ENCODE peak calls at places on chromosomes 5 and 9, in four cellular contexts. One of them, this sample, is unnamed.

GRCh38 chr5:132947661-132948060 is 15.8 kb downstream of the AFF4 start:
- DNase-seq in aorta: no peak
- DNase-seq in adipocyte: peak; percentile 43
- DNase-seq in colonic mucosa: no peak
- DNase-seq in this sample: no peak

GRCh38 chr9:100838857-100839256 is 189.7 kb upstream of the PLPPR1 start:
- DNase-seq in colonic mucosa: no peak
- DNase-seq in adipocyte: no peak
- DNase-seq in aorta: no peak
- DNase-seq in this sample: no peak

GRCh38 chr9:135950135-135950682 is 11.0 kb downstream of the UBAC1 start:
- DNase-seq in aorta: no peak
- DNase-seq in colonic mucosa: no peak
- DNase-seq in adipocyte: no peak
- DNase-seq in this sample: no peak

GRCh38 chr5:135140805-135141204 is 106.8 kb upstream of the PITX1 start:
- DNase-seq in adipocyte: peak; percentile 84
- DNase-seq in aorta: peak; percentile 79
- DNase-seq in colonic mucosa: peak; percentile 41
- DNase-seq in this sample: no peak

GRCh38 chr9:16337322-16338029 is 533.0 kb downstream of the BNC2 start:
- DNase-seq in aorta: no peak
- DNase-seq in colonic mucosa: no peak
- DNase-seq in adipocyte: peak; percentile 66
- DNase-seq in this sample: no peak

GRCh38 chr5:76689321-76690026 is 26.5 kb upstream of the F2R start:
- DNase-seq in aorta: no peak
- DNase-seq in colonic mucosa: no peak
- DNase-seq in adipocyte: peak; percentile 87
- DNase-seq in this sample: no peak

GRCh38 chr5:131382407-131383395 is 118.8 kb downstream of the CDC42SE2 start:
- DNase-seq in adipocyte: no peak
- DNase-seq in aorta: no peak
- DNase-seq in colonic mucosa: peak; percentile 40
- DNase-seq in this sample: no peak

GRCh38 chr9:133818444-133818843 is 80.3 kb upstream of the SARDH start:
- DNase-seq in colonic mucosa: no peak
- DNase-seq in aorta: no peak
- DNase-seq in adipocyte: no peak
- DNase-seq in this sample: no peak

GRCh38 chr9:93517331-93517730 is 59.1 kb upstream of the PHF2 start:
- DNase-seq in colonic mucosa: no peak
- DNase-seq in adipocyte: no peak
- DNase-seq in aorta: no peak
- DNase-seq in this sample: no peak

GRCh38 chr5:157387683-157388093 is 72.3 kb upstream of the NIPAL4 start:
- DNase-seq in colonic mucosa: no peak
- DNase-seq in aorta: peak; percentile 64
- DNase-seq in adipocyte: peak; percentile 91
- DNase-seq in this sample: no peak

GRCh38 chr9:86854898-86855523 is 92.3 kb downstream of the GAS1 start:
- DNase-seq in aorta: no peak
- DNase-seq in adipocyte: peak; percentile 85
- DNase-seq in colonic mucosa: no peak
- DNase-seq in this sample: peak; percentile 72

GRCh38 chr9:684950-685340 is 156.6 kb upstream of the DMRT1 start:
- DNase-seq in adipocyte: peak; percentile 88
- DNase-seq in colonic mucosa: no peak
- DNase-seq in aorta: no peak
- DNase-seq in this sample: no peak

GRCh38 chr5:39775458-39776365 is 350.9 kb upstream of the DAB2 start:
- DNase-seq in colonic mucosa: no peak
- DNase-seq in aorta: no peak
- DNase-seq in adipocyte: peak; percentile 89
- DNase-seq in this sample: no peak

GRCh38 chr5:155050384-155051019 is 36.9 kb downstream of the KIF4B start:
- DNase-seq in aorta: no peak
- DNase-seq in colonic mucosa: no peak
- DNase-seq in adipocyte: no peak
- DNase-seq in this sample: no peak

GRCh38 chr5:666816-667498 is 26.2 kb downstream of the TPPP start:
- DNase-seq in aorta: no peak
- DNase-seq in colonic mucosa: no peak
- DNase-seq in adipocyte: no peak
- DNase-seq in this sample: no peak

GRCh38 chr5:39175273-39175955 is 43.9 kb downstream of the FYB1 start:
- DNase-seq in aorta: no peak
- DNase-seq in colonic mucosa: no peak
- DNase-seq in adipocyte: no peak
- DNase-seq in this sample: no peak

GRCh38 chr9:36037580-36038169 is 962 bp downstream of the RECK start:
- DNase-seq in colonic mucosa: no peak
- DNase-seq in adipocyte: no peak
- DNase-seq in aorta: no peak
- DNase-seq in this sample: no peak

GRCh38 chr9:13810510-13810909 is 503.4 kb downstream of the NFIB start:
- DNase-seq in colonic mucosa: no peak
- DNase-seq in adipocyte: peak; percentile 30
- DNase-seq in aorta: no peak
- DNase-seq in this sample: no peak

GRCh38 chr9:95003694-95004451 is 277.4 kb downstream of the AOPEP start:
- DNase-seq in colonic mucosa: peak; percentile 71
- DNase-seq in aorta: peak; percentile 78
- DNase-seq in adipocyte: peak; percentile 81
- DNase-seq in this sample: peak; percentile 70

GRCh38 chr9:110802416-110803035 is 133.9 kb downstream of the MUSK start:
- DNase-seq in adipocyte: peak; percentile 88
- DNase-seq in colonic mucosa: no peak
- DNase-seq in aorta: no peak
- DNase-seq in this sample: no peak

GRCh38 chr9:98873535-98874432 is 66.3 kb downstream of the GALNT12 start:
- DNase-seq in colonic mucosa: no peak
- DNase-seq in aorta: peak; percentile 85
- DNase-seq in adipocyte: peak; percentile 62
- DNase-seq in this sample: no peak

GRCh38 chr5:131491749-131492148 is 143.3 kb downstream of the RAPGEF6 start:
- DNase-seq in aorta: no peak
- DNase-seq in adipocyte: peak; percentile 66
- DNase-seq in colonic mucosa: no peak
- DNase-seq in this sample: no peak

GRCh38 chr9:89482056-89482784 is 15.7 kb downstream of the SEMA4D start:
- DNase-seq in aorta: no peak
- DNase-seq in adipocyte: no peak
- DNase-seq in colonic mucosa: no peak
- DNase-seq in this sample: no peak

GRCh38 chr5:74104469-74104868 is 478.5 kb downstream of the ARHGEF28 start:
- DNase-seq in colonic mucosa: no peak
- DNase-seq in aorta: no peak
- DNase-seq in adipocyte: no peak
- DNase-seq in this sample: no peak

GRCh38 chr9:121838757-121839669 is 187.6 kb downstream of the DAB2IP start:
- DNase-seq in aorta: no peak
- DNase-seq in colonic mucosa: no peak
- DNase-seq in adipocyte: no peak
- DNase-seq in this sample: peak; percentile 24

GRCh38 chr9:7088598-7088997 is 330.8 kb downstream of the KDM4C start:
- DNase-seq in colonic mucosa: no peak
- DNase-seq in adipocyte: no peak
- DNase-seq in aorta: no peak
- DNase-seq in this sample: no peak

GRCh38 chr9:126276056-126276728 is 50.4 kb upstream of the MVB12B start:
- DNase-seq in colonic mucosa: no peak
- DNase-seq in adipocyte: no peak
- DNase-seq in aorta: no peak
- DNase-seq in this sample: no peak

GRCh38 chr9:127930298-127931091 is at the start of gene PIP5KL1:
- DNase-seq in aorta: peak; percentile 87
- DNase-seq in colonic mucosa: peak; percentile 81
- DNase-seq in adipocyte: peak; percentile 96
- DNase-seq in this sample: peak; percentile 77

GRCh38 chr5:151923865-151924264 is 786 bp downstream of the GLRA1 start:
- DNase-seq in aorta: no peak
- DNase-seq in colonic mucosa: no peak
- DNase-seq in adipocyte: no peak
- DNase-seq in this sample: no peak

GRCh38 chr9:757246-757881 is 84.1 kb upstream of the DMRT1 start:
- DNase-seq in aorta: no peak
- DNase-seq in adipocyte: peak; percentile 68
- DNase-seq in colonic mucosa: peak; percentile 41
- DNase-seq in this sample: no peak

GRCh38 chr5:14268236-14268701 is 125.1 kb downstream of the TRIO start:
- DNase-seq in colonic mucosa: no peak
- DNase-seq in aorta: peak; percentile 65
- DNase-seq in adipocyte: peak; percentile 83
- DNase-seq in this sample: no peak

GRCh38 chr9:113609562-113610318 is 146.2 kb downstream of the RGS3 start:
- DNase-seq in aorta: peak; percentile 92
- DNase-seq in colonic mucosa: no peak
- DNase-seq in adipocyte: no peak
- DNase-seq in this sample: peak; percentile 98

GRCh38 chr5:134226441-134227192 is 744 bp upstream of the PPP2CA start:
- DNase-seq in adipocyte: peak; percentile 46
- DNase-seq in colonic mucosa: peak; percentile 89
- DNase-seq in aorta: no peak
- DNase-seq in this sample: no peak

GRCh38 chr5:148833122-148833521 is 6.7 kb downstream of the ADRB2 start:
- DNase-seq in colonic mucosa: no peak
- DNase-seq in aorta: no peak
- DNase-seq in adipocyte: no peak
- DNase-seq in this sample: no peak
- H3K4me1 ChIP-seq in colonic mucosa: no peaks in the 10 kb centered on the region
- H3K4me1 ChIP-seq in aorta: peaks cover 6% of the 10 kb centered on the region
- H3K4me1 ChIP-seq in adipocyte: peaks cover 14% of the 10 kb centered on the region
- H3K4me1 ChIP-seq in this sample: peaks cover 18% of the 10 kb centered on the region

GRCh38 chr9:129358621-129359154 is 180.6 kb upstream of the IER5L start:
- DNase-seq in aorta: peak; percentile 37
- DNase-seq in colonic mucosa: no peak
- DNase-seq in adipocyte: no peak
- DNase-seq in this sample: peak; percentile 35
- H3K4me1 ChIP-seq in aorta: no peaks in the 10 kb centered on the region
- H3K4me1 ChIP-seq in colonic mucosa: no peaks in the 10 kb centered on the region
- H3K4me1 ChIP-seq in adipocyte: no peaks in the 10 kb centered on the region
- H3K4me1 ChIP-seq in this sample: no peaks in the 10 kb centered on the region

DNA sequence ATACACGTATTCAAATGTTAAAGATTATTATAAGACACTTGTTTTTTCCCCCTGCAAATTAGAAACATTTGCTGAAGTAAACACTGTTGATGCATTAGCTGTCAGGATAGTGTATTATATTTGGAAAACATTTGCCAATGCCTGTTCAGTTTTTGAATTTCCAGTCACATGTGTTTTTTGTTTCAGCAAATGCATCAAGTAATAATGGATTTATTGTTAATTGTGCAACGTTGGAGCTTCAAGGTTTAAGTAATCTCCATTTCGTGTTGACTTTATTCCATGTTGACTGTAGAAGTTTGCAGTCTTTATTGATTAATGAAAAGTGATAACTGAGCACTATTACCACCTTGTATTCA is 412.5 kb downstream of the ACTL7B start:
- DNase-seq in aorta: no peak
- DNase-seq in adipocyte: peak; percentile 30
- DNase-seq in colonic mucosa: no peak
- DNase-seq in this sample: no peak
- H3K4me1 ChIP-seq in aorta: no peaks in the 10 kb centered on the region
- H3K4me1 ChIP-seq in adipocyte: peaks cover 68% of the 10 kb centered on the region
- H3K4me1 ChIP-seq in colonic mucosa: no peaks in the 10 kb centered on the region
- H3K4me1 ChIP-seq in this sample: no peaks in the 10 kb centered on the region

GRCh38 chr5:91312698-91313097 is 70.4 kb downstream of the ARRDC3 start:
- DNase-seq in aorta: no peak
- DNase-seq in adipocyte: peak; percentile 14
- DNase-seq in colonic mucosa: no peak
- DNase-seq in this sample: no peak
- H3K4me1 ChIP-seq in aorta: no peaks in the 10 kb centered on the region
- H3K4me1 ChIP-seq in adipocyte: peaks cover 33% of the 10 kb centered on the region
- H3K4me1 ChIP-seq in colonic mucosa: no peaks in the 10 kb centered on the region
- H3K4me1 ChIP-seq in this sample: peaks cover 27% of the 10 kb centered on the region

This sample was measured in right lobe of liver.